ENCODE peak calls at places on chromosomes 13 and 19, in four cellular contexts. N is SK-N-SH, P is A549, R is Panc1. B is an unnamed sample.

GRCh38 chr19:1394252-1395193 is 6.8 kb downstream of the GAMT start:
- DNase-seq in N (no peak), P (no peak), R (no peak), B (no peak)

GRCh38 chr13:94967183-94968039 is 255.1 kb upstream of the SOX21 start:
- DNase-seq in N (peak; percentile 79), P (peak; percentile 21), R (no peak), B (peak; percentile 74)

GRCh38 chr19:48965806-48966540 is 864 bp downstream of the FTL start:
- DNase-seq in N (peak; percentile 82), P (peak; percentile 49), R (no peak), B (peak; percentile 93)

GRCh38 chr19:29098863-29099481 is 114.0 kb downstream of the UQCRFS1 start:
- DNase-seq in N (no peak), P (peak; percentile 23), R (peak; percentile 15), B (no peak)

GRCh38 chr19:2043269-2043641 is 7.8 kb downstream of the MKNK2 start:
- DNase-seq in N (no peak), P (no peak), R (no peak), B (no peak)

GRCh38 chr13:27352698-27353097 is 71.7 kb upstream of the GTF3A start:
- DNase-seq in N (no peak), P (no peak), R (no peak), B (no peak)

GRCh38 chr13:109773276-109773675 is 13.1 kb downstream of the IRS2 start:
- DNase-seq in N (no peak), P (no peak), R (no peak), B (no peak)

GRCh38 chr13:100957741-100958140 is 283.1 kb upstream of the TMTC4 start:
- DNase-seq in N (no peak), P (no peak), R (no peak), B (no peak)

GRCh38 chr13:77892491-77892890 is 26.1 kb downstream of the EDNRB start:
- DNase-seq in N (no peak), P (no peak), R (no peak), B (no peak)

GRCh38 chr13:44128522-44128921 is 245.1 kb upstream of the SERP2 start:
- DNase-seq in N (no peak), P (no peak), R (no peak), B (no peak)

GRCh38 chr13:39957868-39958676 is 302.6 kb downstream of the COG6 start:
- DNase-seq in N (no peak), P (no peak), R (no peak), B (no peak)

GRCh38 chr19:4083677-4084546 is 17.2 kb upstream of the ZBTB7A start:
- DNase-seq in N (no peak), P (no peak), R (no peak), B (peak; percentile 50)

GRCh38 chr19:47762615-47763308 is 15.7 kb upstream of the SELENOW start:
- DNase-seq in N (no peak), P (no peak), R (no peak), B (peak; percentile 13)

GRCh38 chr13:97944396-97945029 is 9.0 kb upstream of the IPO5 start:
- DNase-seq in N (no peak), P (no peak), R (no peak), B (no peak)

GRCh38 chr19:3852614-3853254 is 16.1 kb downstream of the ZFR2 start:
- DNase-seq in N (no peak), P (peak; percentile 41), R (no peak), B (no peak)

GRCh38 chr19:48183356-48183755 is 12.9 kb downstream of the ZSWIM9 start:
- DNase-seq in N (no peak), P (no peak), R (no peak), B (no peak)

GRCh38 chr19:46717716-46718143 is 816 bp upstream of the PRKD2 start:
- DNase-seq in N (no peak), P (no peak), R (no peak), B (no peak)

GRCh38 chr13:34369925-34370324 is 552.0 kb downstream of the RFC3 start:
- DNase-seq in N (no peak), P (no peak), R (no peak), B (no peak)

GRCh38 chr13:95099541-95099940 is 201.7 kb downstream of the ABCC4 start:
- DNase-seq in N (no peak), P (peak; percentile 27), R (peak; percentile 68), B (no peak)

GRCh38 chr13:75537401-75538365 is at the start of gene COMMD6:
- DNase-seq in N (peak; percentile 91), P (peak; percentile 88), R (peak; percentile 43), B (peak; percentile 97)

GRCh38 chr13:79451500-79451962 is 29.4 kb upstream of the NDFIP2 start:
- DNase-seq in N (peak; percentile 6), P (peak; percentile 13), R (no peak), B (peak; percentile 46)

GRCh38 chr19:30428856-30429255 is 56.7 kb downstream of the ZNF536 start:
- DNase-seq in N (no peak), P (no peak), R (no peak), B (no peak)

GRCh38 chr19:30426864-30427263 is 54.7 kb downstream of the ZNF536 start:
- DNase-seq in N (no peak), P (no peak), R (no peak), B (no peak)

GRCh38 chr19:30428281-30428680 is 56.1 kb downstream of the ZNF536 start:
- DNase-seq in N (no peak), P (no peak), R (no peak), B (no peak)

GRCh38 chr19:30423481-30423880 is 51.3 kb downstream of the ZNF536 start:
- DNase-seq in N (peak; percentile 83), P (no peak), R (no peak), B (no peak)

GRCh38 chr19:30425885-30426838 is 54.0 kb downstream of the ZNF536 start:
- DNase-seq in N (no peak), P (no peak), R (no peak), B (no peak)
- TF ChIP-seq REST in N (no peak), P (no peak), R (no peak), B (no peak)

GRCh38 chr13:37046062-37046461 is 13.4 kb downstream of the SUPT20H start:
- DNase-seq in N (no peak), P (no peak), R (no peak), B (no peak)
- TF ChIP-seq REST in N (no peak), P (no peak), R (no peak), B (no peak)

DNA sequence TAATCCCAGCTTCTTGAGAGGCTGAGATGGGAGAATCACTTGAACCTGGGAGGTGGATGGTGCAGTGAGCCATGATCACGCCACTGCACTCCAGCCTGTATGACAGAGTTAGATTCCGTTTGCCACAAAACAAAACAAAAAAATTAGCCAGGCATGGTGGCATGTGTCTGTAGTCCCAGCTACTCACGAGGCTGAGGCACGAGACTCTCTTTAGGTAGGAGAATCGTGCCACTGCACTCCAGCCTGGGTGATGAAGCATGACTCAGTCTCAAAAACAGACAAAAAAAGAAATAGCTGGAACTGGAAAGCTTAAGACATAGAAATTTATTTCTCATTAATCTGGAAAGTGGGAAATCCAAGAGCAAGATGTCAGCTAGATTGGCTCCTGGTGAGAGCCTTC is 20.2 kb upstream of the ZNF808 start:
- DNase-seq in N (no peak), P (no peak), R (no peak), B (no peak)
- TF ChIP-seq REST in N (no peak), P (no peak), R (no peak), B (no peak)

DNA sequence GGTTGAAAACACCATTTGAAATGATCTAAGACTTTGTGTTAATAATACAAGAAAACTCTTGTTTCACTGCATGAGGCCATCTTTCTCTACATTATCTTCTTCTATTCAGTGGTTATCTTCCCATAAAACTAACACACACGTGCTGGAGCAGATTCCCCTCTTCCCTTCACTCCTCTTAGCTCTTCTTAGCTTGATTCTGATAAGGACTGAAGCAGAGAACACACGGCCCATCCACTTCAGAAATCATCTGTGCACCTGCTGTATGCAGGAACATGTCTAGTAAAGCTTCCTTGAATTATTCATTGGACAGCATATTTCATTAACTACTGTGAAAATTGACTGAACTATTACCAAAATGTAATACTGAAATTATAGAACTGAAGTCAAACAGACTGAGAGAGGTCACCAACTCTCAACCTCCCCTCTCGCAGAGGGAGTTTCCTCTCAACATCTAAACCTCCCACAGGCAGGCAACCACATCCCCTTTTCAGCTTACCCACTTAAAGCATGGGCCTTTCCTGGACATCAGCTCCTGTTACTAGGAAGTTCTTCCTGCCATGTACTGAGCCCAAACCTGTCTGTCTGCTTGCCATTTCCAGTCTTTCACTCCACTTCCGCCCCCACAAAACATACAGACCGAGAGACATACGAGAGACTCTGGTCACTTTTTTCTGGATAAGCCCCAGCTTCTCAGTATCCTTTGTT is 113.9 kb downstream of the CRYL1 start:
- DNase-seq in N (no peak), P (no peak), R (no peak), B (no peak)
- TF ChIP-seq REST in N (no peak), P (no peak), R (no peak), B (no peak)

B was measured in GM23338.